ENCODE peak calls at places on chromosomes 7 and 10, in nine cellular contexts. E is NCI-H2029; C is aorta; D is stimulated activated CD4-positive, alpha-beta T cell treated with anti-CD3 and anti-CD28 coated beads, Interleukin-4, amount 100 ng/mL, for 48 hours; I is glomerular endothelial cell; T is caudate nucleus; K is NCI-H1436; W is effector memory CD8-positive, alpha-beta T cell; X is HT1080. H is an unnamed sample.

GRCh38 chr10:76729804-76730203 is 907.8 kb downstream of the KCNMA1 start:
- DNase-seq in E (no peak), C (no peak), D (no peak), I (no peak), T (no peak), K (no peak), W (no peak), X (no peak), H (no peak)

GRCh38 chr10:69644658-69645295 is 14.7 kb downstream of the FAM241B start:
- DNase-seq in E (peak), C (peak), D (peak), I (no peak), T (peak), K (peak), W (peak), X (peak), H (no peak)

GRCh38 chr7:4957847-4958476 is 1.0 kb downstream of the MMD2 start:
- DNase-seq in E (no peak), C (peak), D (no peak), I (no peak), T (no peak), K (no peak), W (no peak), X (no peak), H (no peak)

GRCh38 chr10:95837783-95838182 is 70.0 kb upstream of the CC2D2B start:
- DNase-seq in E (no peak), C (no peak), D (no peak), I (no peak), T (no peak), K (no peak), W (no peak), X (no peak), H (no peak)

GRCh38 chr10:78774999-78775711 is 293.6 kb upstream of the ZMIZ1 start:
- DNase-seq in E (peak), C (peak), D (no peak), I (no peak), T (no peak), K (no peak), W (no peak), X (no peak), H (no peak)

GRCh38 chr7:38211940-38212339 is 33.9 kb downstream of the STARD3NL start:
- DNase-seq in E (no peak), C (no peak), D (no peak), I (no peak), T (peak), K (no peak), W (no peak), X (no peak), H (no peak)

GRCh38 chr7:65946895-65947294 is 35.1 kb downstream of the GUSB start:
- DNase-seq in E (peak), C (no peak), D (no peak), I (peak), T (no peak), K (no peak), W (no peak), X (peak), H (no peak)

GRCh38 chr10:78333362-78334143 is 299.9 kb downstream of the RPS24 start:
- DNase-seq in E (no peak), C (no peak), D (no peak), I (no peak), T (no peak), K (no peak), W (no peak), X (no peak), H (no peak)

GRCh38 chr10:133467286-133467911 is 13.7 kb downstream of the SCART1 start:
- DNase-seq in E (no peak), C (no peak), D (no peak), I (no peak), T (no peak), K (no peak), W (no peak), X (no peak), H (no peak)

GRCh38 chr7:36175872-36176271 is 22.8 kb downstream of the EEPD1 start:
- DNase-seq in E (no peak), C (peak), D (no peak), I (no peak), T (no peak), K (no peak), W (no peak), X (no peak), H (no peak)

GRCh38 chr10:97038688-97039087 is 147.1 kb downstream of the SLIT1 start:
- DNase-seq in E (no peak), C (no peak), D (no peak), I (no peak), T (no peak), K (no peak), W (no peak), X (no peak), H (no peak)

GRCh38 chr7:132932321-132933075 is 149.4 kb downstream of the CHCHD3 start:
- DNase-seq in E (no peak), C (no peak), D (no peak), I (no peak), T (no peak), K (no peak), W (no peak), X (no peak), H (no peak)

GRCh38 chr10:49056356-49056755 is 59.0 kb downstream of the VSTM4 start:
- DNase-seq in E (no peak), C (no peak), D (no peak), I (no peak), T (no peak), K (no peak), W (no peak), X (peak), H (no peak)

GRCh38 chr7:41007351-41007751 is 695.5 kb downstream of the INHBA start:
- DNase-seq in E (no peak), C (no peak), D (no peak), I (no peak), T (no peak), K (no peak), W (no peak), X (no peak), H (no peak)

GRCh38 chr10:33196710-33197406 is 137.6 kb downstream of the NRP1 start:
- DNase-seq in E (no peak), C (no peak), D (no peak), I (no peak), T (no peak), K (no peak), W (no peak), X (no peak), H (no peak)

GRCh38 chr10:84348860-84349259 is 20.5 kb downstream of the CCSER2 start:
- DNase-seq in E (no peak), C (no peak), D (no peak), I (no peak), T (no peak), K (no peak), W (no peak), X (peak), H (no peak)

GRCh38 chr10:50637003-50637579 is 13.3 kb upstream of the SGMS1 start:
- DNase-seq in E (no peak), C (no peak), D (no peak), I (no peak), T (no peak), K (no peak), W (no peak), X (peak), H (no peak)

GRCh38 chr7:151086802-151087246 is 549 bp downstream of the AGAP3 start:
- DNase-seq in E (no peak), C (no peak), D (no peak), I (no peak), T (peak), K (no peak), W (no peak), X (no peak), H (peak)

GRCh38 chr7:111730476-111731300 is 168.4 kb upstream of the IMMP2L start:
- DNase-seq in E (no peak), C (no peak), D (no peak), I (no peak), T (no peak), K (peak), W (no peak), X (no peak), H (no peak)

GRCh38 chr10:68305889-68306288 is 26.0 kb upstream of the HNRNPH3 start:
- DNase-seq in E (no peak), C (no peak), D (no peak), I (no peak), T (no peak), K (no peak), W (no peak), X (no peak), H (no peak)

GRCh38 chr7:96495751-96496216 is 173.9 kb upstream of the SLC25A13 start:
- DNase-seq in E (peak), C (no peak), D (no peak), I (no peak), T (no peak), K (peak), W (no peak), X (no peak), H (no peak)

GRCh38 chr7:48101880-48102448 is 12.9 kb downstream of the UPP1 start:
- DNase-seq in E (no peak), C (no peak), D (peak), I (no peak), T (no peak), K (peak), W (no peak), X (no peak), H (no peak)

GRCh38 chr10:49550563-49550962 is 11.6 kb upstream of the ERCC6 start:
- DNase-seq in E (no peak), C (no peak), D (no peak), I (no peak), T (no peak), K (no peak), W (no peak), X (peak), H (no peak)

GRCh38 chr7:75050501-75050900 is 23.1 kb downstream of the RCC1L start:
- DNase-seq in E (no peak), C (no peak), D (no peak), I (no peak), T (no peak), K (no peak), W (no peak), X (no peak), H (no peak)

GRCh38 chr10:110779489-110779888 is 92.2 kb upstream of the PDCD4 start:
- DNase-seq in E (no peak), C (no peak), D (no peak), I (no peak), T (no peak), K (no peak), W (no peak), X (no peak), H (no peak)

GRCh38 chr7:100584677-100585510 is 1.0 kb downstream of the LRCH4 start:
- DNase-seq in E (peak), C (peak), D (no peak), I (no peak), T (no peak), K (no peak), W (no peak), X (peak), H (no peak)

GRCh38 chr10:20778008-20778757 is 118.9 kb downstream of the NEBL start:
- DNase-seq in E (no peak), C (no peak), D (no peak), I (no peak), T (peak), K (no peak), W (no peak), X (no peak), H (no peak)

GRCh38 chr10:125633517-125633999 is 49.4 kb downstream of the TEX36 start:
- DNase-seq in E (peak), C (no peak), D (no peak), I (peak), T (no peak), K (no peak), W (no peak), X (peak), H (no peak)

GRCh38 chr7:2864999-2865670 is 21.0 kb upstream of the GNA12 start:
- DNase-seq in E (no peak), C (peak), D (peak), I (no peak), T (peak), K (peak), W (peak), X (peak), H (peak)

GRCh38 chr7:12729112-12729511 is 41.7 kb downstream of the ARL4A start:
- DNase-seq in E (peak), C (peak), D (no peak), I (no peak), T (no peak), K (peak), W (no peak), X (no peak), H (no peak)

GRCh38 chr10:24841530-24841929 is 110.9 kb downstream of the PRTFDC1 start:
- DNase-seq in E (no peak), C (no peak), D (no peak), I (no peak), T (no peak), K (no peak), W (no peak), X (no peak), H (no peak)

H was measured in memory B cell.